ENCODE peak calls at places on chromosomes 7 and 10, in nine cellular contexts. O, R, J, G, H, Y, C, X and L are unnamed samples.

GRCh38 chr10:27157150-27157549 is 2.0 kb downstream of the MASTL start:
- DNase-seq in J (no peak), H (no peak), O (no peak), Y (no peak), R (no peak), G (no peak), X (no peak), C (no peak), L (no peak)

GRCh38 chr10:70368774-70369482 is 13.5 kb downstream of the LRRC20 start:
- DNase-seq in R (no peak), C (no peak), Y (no peak), G (no peak), H (no peak), J (no peak), X (no peak), O (no peak), L (no peak)

GRCh38 chr10:87505366-87506113 is 847 bp downstream of the MINPP1 start:
- DNase-seq in R (peak), C (peak), J (peak), H (peak), O (peak), Y (peak), X (peak), G (peak), L (peak)

GRCh38 chr7:43700646-43701501 is 28.4 kb downstream of the COA1 start:
- DNase-seq in R (no peak), Y (no peak), J (no peak), X (no peak), O (no peak), C (no peak), H (no peak), G (no peak), L (no peak)

GRCh38 chr7:83155996-83156395 is 6.7 kb downstream of the PCLO start:
- DNase-seq in J (no peak), X (no peak), O (no peak), C (no peak), H (no peak), G (no peak), Y (no peak), R (no peak), L (no peak)

GRCh38 chr10:31134303-31134928 is 102.8 kb upstream of the ZNF438 start:
- DNase-seq in C (no peak), G (peak), R (peak), H (no peak), Y (no peak), O (peak), X (peak), J (peak), L (peak)

GRCh38 chr7:81484266-81484665 is 285.6 kb downstream of the HGF start:
- DNase-seq in X (peak), R (no peak), Y (no peak), H (no peak), O (no peak), G (no peak), C (no peak), J (no peak), L (peak)

GRCh38 chr7:1460757-1461639 is 1.7 kb upstream of the MICALL2 start:
- DNase-seq in X (peak), J (peak), Y (no peak), G (no peak), C (no peak), R (no peak), H (no peak), O (no peak), L (no peak)

GRCh38 chr7:106522691-106523090 is 138.3 kb downstream of the CCDC71L start:
- DNase-seq in C (no peak), R (no peak), H (no peak), J (no peak), Y (no peak), O (no peak), G (no peak), X (no peak), L (no peak)

GRCh38 chr7:76352193-76352592 is 6.6 kb downstream of the YWHAG start:
- DNase-seq in G (no peak), H (no peak), X (peak), Y (no peak), C (no peak), J (no peak), R (peak), O (no peak), L (peak)

GRCh38 chr7:674454-675410 is 51.8 kb upstream of the DNAAF5 start:
- DNase-seq in O (no peak), X (no peak), C (no peak), H (no peak), J (no peak), G (no peak), Y (no peak), R (no peak), L (no peak)

GRCh38 chr7:88358534-88358838 is 51.8 kb upstream of the STEAP4 start:
- DNase-seq in Y (no peak), J (no peak), R (no peak), X (no peak), O (no peak), C (no peak), H (no peak), G (no peak), L (no peak)

GRCh38 chr10:103583871-103584215 is 90.3 kb downstream of the NEURL1 start:
- DNase-seq in R (no peak), G (no peak), C (no peak), X (no peak), Y (no peak), J (no peak), O (no peak), H (no peak), L (no peak)

GRCh38 chr7:134778941-134779740 is at the start of gene CALD1:
- DNase-seq in J (peak), Y (peak), O (no peak), R (peak), X (peak), C (no peak), G (peak), H (peak), L (peak)

GRCh38 chr10:21919906-21920305 is 83.6 kb downstream of the DNAJC1 start:
- DNase-seq in J (no peak), G (no peak), C (no peak), Y (no peak), O (no peak), R (no peak), H (no peak), X (no peak), L (no peak)

GRCh38 chr10:48697091-48697490 is 12.4 kb downstream of the WDFY4 start:
- DNase-seq in G (no peak), X (no peak), O (no peak), R (no peak), J (no peak), Y (no peak), C (no peak), H (no peak), L (no peak)

GRCh38 chr7:142528608-142529408 is 220.5 kb upstream of the PRSS1 start:
- DNase-seq in X (no peak), R (no peak), C (no peak), O (no peak), H (no peak), J (no peak), G (no peak), Y (no peak), L (no peak)

GRCh38 chr10:33749042-33749441 is 414.6 kb upstream of the NRP1 start:
- DNase-seq in C (no peak), X (no peak), J (no peak), O (no peak), R (no peak), Y (no peak), G (no peak), H (no peak), L (no peak)

GRCh38 chr7:37394158-37394557 is 54.5 kb downstream of the ELMO1 start:
- DNase-seq in H (no peak), O (no peak), R (no peak), J (no peak), Y (no peak), C (no peak), X (no peak), G (no peak), L (no peak)

GRCh38 chr7:69630292-69630691 is 32.0 kb downstream of the AUTS2 start:
- DNase-seq in X (no peak), J (no peak), C (no peak), G (no peak), R (no peak), H (no peak), O (no peak), Y (no peak), L (peak)

GRCh38 chr10:50622497-50623298 is 1.1 kb downstream of the SGMS1 start:
- DNase-seq in R (peak), Y (peak), C (peak), H (peak), G (peak), O (no peak), J (no peak), X (peak), L (peak)

GRCh38 chr7:104252409-104253134 is 44.8 kb upstream of the ORC5 start:
- DNase-seq in G (no peak), H (no peak), O (peak), C (no peak), R (no peak), X (no peak), J (no peak), Y (no peak), L (peak)

GRCh38 chr7:46145412-46145811 is 224.3 kb upstream of the IGFBP3 start:
- DNase-seq in R (no peak), H (no peak), O (no peak), C (no peak), Y (no peak), X (peak), J (no peak), G (no peak), L (peak)

GRCh38 chr10:80487422-80487785 is 33.3 kb downstream of the TSPAN14 start:
- DNase-seq in Y (no peak), G (no peak), C (no peak), J (no peak), H (no peak), O (no peak), R (no peak), X (no peak), L (no peak)

GRCh38 chr10:119296703-119297102 is 89.3 kb downstream of the GRK5 start:
- DNase-seq in J (peak), C (no peak), H (no peak), G (no peak), R (no peak), X (no peak), O (no peak), Y (no peak), L (no peak)

GRCh38 chr7:138126928-138127327 is 50.7 kb downstream of the AKR1D1 start:
- DNase-seq in X (no peak), R (no peak), G (no peak), C (no peak), O (no peak), J (no peak), H (no peak), Y (no peak), L (no peak)

GRCh38 chr10:86647773-86648705 is 6.3 kb upstream of the OPN4 start:
- DNase-seq in X (no peak), G (no peak), J (no peak), O (no peak), C (no peak), H (no peak), R (no peak), Y (no peak), L (peak)

GRCh38 chr10:59808896-59809643 is 55.8 kb upstream of the MRLN start:
- DNase-seq in Y (peak), X (peak), G (peak), J (peak), R (peak), C (peak), H (peak), O (peak), L (peak)